ENCODE peak calls at places on chromosomes 2 and 18, in four cellular contexts. B is H1, T is GM12878, F is HepG2. A is an unnamed sample.

GRCh38 chr2:100941646-100942240 is 60.3 kb upstream of the RPL31 start:
- DNase-seq in B (no peak), T (no peak), F (no peak), A (no peak)

GRCh38 chr2:46943881-46944798 is 28.5 kb upstream of the MCFD2 start:
- DNase-seq in B (no peak), T (peak; percentile 84), F (no peak), A (no peak)

GRCh38 chr2:134862069-134862468 is 23.7 kb downstream of the ACMSD start:
- DNase-seq in B (no peak), T (no peak), F (no peak), A (no peak)

GRCh38 chr18:58993260-58993659 is 128.6 kb downstream of the ZNF532 start:
- DNase-seq in B (no peak), T (no peak), F (no peak), A (no peak)

GRCh38 chr2:12607971-12608370 is 108.8 kb upstream of the TRIB2 start:
- DNase-seq in B (no peak), T (no peak), F (no peak), A (no peak)

GRCh38 chr2:44130441-44130840 is 38.2 kb upstream of the PPM1B start:
- DNase-seq in B (no peak), T (no peak), F (no peak), A (no peak)

GRCh38 chr2:219630770-219631405 is 3.5 kb downstream of the SLC4A3 start:
- DNase-seq in B (no peak), T (no peak), F (no peak), A (no peak)

GRCh38 chr18:13570856-13571495 is 155.4 kb downstream of the FAM210A start:
- DNase-seq in B (no peak), T (no peak), F (no peak), A (no peak)

GRCh38 chr2:232420463-232421188 is 14.0 kb downstream of the ALPG start:
- DNase-seq in B (peak; percentile 76), T (no peak), F (peak; percentile 16), A (peak; percentile 35)

GRCh38 chr2:232418466-232419244 is 12.0 kb downstream of the ALPG start:
- DNase-seq in B (peak; percentile 63), T (no peak), F (no peak), A (no peak)

GRCh38 chr2:232418056-232418455 is 11.4 kb downstream of the ALPG start:
- DNase-seq in B (no peak), T (no peak), F (no peak), A (no peak)

GRCh38 chr2:232420073-232420454 is 13.4 kb downstream of the ALPG start:
- DNase-seq in B (no peak), T (no peak), F (no peak), A (no peak)

DNA sequence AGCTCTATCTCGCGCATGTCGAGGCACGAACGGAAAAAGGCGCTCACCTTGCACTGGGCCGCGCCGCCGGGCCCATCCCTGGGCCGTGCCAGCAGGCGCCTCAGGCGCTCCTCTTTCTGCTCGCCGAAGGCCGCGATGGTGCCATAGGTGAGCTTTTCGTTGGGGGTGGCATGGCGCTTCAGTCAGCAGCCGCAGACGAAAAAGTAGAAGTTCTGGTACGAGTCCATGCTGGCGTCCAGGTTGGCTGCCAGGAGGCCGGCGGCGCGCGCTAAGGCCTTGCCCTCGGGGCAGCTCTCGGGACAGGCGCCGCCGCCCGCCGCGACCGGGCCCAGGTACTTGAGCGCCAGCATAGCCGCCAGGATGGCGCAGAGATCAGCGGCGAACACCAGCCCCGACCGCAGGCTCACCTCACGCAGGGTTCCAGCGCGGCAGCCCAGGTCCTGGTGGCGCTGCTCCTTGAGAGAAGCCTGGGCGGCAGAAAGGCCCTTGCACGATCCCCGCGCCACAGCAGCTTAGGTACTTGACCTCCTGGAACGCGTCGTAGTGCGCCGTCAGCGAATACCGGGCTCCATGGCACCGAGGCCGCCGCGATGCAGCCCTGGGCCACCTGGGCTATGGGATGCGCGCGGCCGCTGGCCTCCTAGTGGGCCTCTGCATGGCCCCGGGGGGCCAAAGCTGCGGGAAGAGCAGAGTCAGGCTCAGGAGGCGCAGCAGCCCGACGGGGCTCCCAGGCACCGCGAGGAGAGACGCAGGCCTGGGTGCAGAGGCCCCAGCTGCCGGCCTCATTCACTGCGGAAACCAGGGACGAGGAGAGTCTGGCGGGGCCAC is 12.8 kb downstream of the ALPG start:
- DNase-seq in B (peak; percentile 72), T (no peak), F (no peak), A (no peak)
- TF ChIP-seq SP1 in B (no peak), T (no peak), F (no peak), A (no peak)

GRCh38 chr2:190695739-190696138 is 46.9 kb downstream of the NAB1 start:
- DNase-seq in B (no peak), T (no peak), F (no peak), A (no peak)

GRCh38 chr2:190697421-190697820 is 48.5 kb downstream of the NAB1 start:
- DNase-seq in B (no peak), T (no peak), F (no peak), A (no peak)

GRCh38 chr2:190698895-190699294 is 50.0 kb downstream of the NAB1 start:
- DNase-seq in B (no peak), T (no peak), F (peak; percentile 14), A (no peak)

GRCh38 chr2:190694479-190694878 is 45.6 kb downstream of the NAB1 start:
- DNase-seq in B (no peak), T (no peak), F (no peak), A (no peak)

GRCh38 chr2:190696792-190697398 is 48.0 kb downstream of the NAB1 start:
- DNase-seq in B (no peak), T (no peak), F (peak; percentile 46), A (no peak)
- TF ChIP-seq SUZ12 in B (no peak), T (no peak), F (no peak), A (no peak)

DNA sequence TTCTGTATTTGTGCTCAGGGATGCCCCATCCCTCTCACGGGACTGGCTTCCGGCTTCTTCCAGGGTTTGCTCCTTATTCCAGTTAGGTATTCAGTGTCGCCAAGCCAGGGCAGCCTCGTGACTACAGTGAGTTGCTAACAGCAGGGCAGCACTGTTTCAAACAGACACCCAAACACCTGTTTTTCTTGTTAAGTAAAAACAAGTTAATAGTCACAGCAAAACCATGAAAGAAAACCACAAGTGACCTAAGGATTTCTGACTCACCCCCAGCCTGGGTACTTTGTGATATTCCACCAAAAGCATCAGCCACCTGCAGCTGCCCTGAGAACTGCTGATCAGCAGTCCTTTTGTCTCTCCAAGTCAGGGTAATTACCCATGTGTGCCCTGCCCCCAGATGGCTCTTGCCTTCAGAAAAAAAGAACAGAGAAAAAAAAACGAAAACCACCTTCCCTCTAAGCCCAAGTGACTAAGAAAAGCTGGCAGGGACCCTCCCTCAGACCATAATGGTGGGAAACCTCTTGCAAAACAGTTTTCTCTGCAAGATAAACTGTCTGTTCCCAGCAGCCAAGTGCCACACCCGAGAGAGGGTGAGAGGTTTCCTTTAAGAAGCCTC is 178.2 kb downstream of the ANAPC1 start:
- DNase-seq in B (peak; percentile 66), T (peak; percentile 78), F (peak; percentile 69), A (no peak)
- TF ChIP-seq SP1 in B (peak; percentile 81), T (no peak), F (no peak), A (no peak)

GRCh38 chr2:235579128-235579527 is 85.3 kb downstream of the AGAP1 start:
- DNase-seq in B (no peak), T (no peak), F (peak; percentile 40), A (no peak)
- TF ChIP-seq SUZ12 in B (no peak), T (no peak), F (no peak), A (no peak)

A was measured in HEK293T.